ENCODE peak calls at places on chromosomes 11 and 22, in six cellular contexts. T, Y, I, J, U and G are unnamed samples.
A peak's percentile ranks its signal among the peaks of the same experiment; 100 is the strongest.

GRCh38 chr11:84218318-84218717 is 932.2 kb upstream of the CCDC90B start:
- DNase-seq in T (no peak), Y (no peak), I (no peak), J (no peak), U (no peak), G (no peak)

GRCh38 chr11:71448257-71449161 is at the start of gene DHCR7:
- DNase-seq in T (peak; percentile 89), Y (peak; percentile 97), I (peak; percentile 95), J (peak; percentile 95), U (peak; percentile 81), G (peak; percentile 92)

GRCh38 chr11:73216466-73216865 is 1.6 kb upstream of the P2RY2 start:
- DNase-seq in T (no peak), Y (no peak), I (no peak), J (no peak), U (no peak), G (no peak)

GRCh38 chr11:65503606-65503922 is 4.7 kb downstream of the MALAT1 start:
- DNase-seq in T (no peak), Y (no peak), I (no peak), J (no peak), U (no peak), G (no peak)

GRCh38 chr11:3220521-3221407 is 2.2 kb upstream of the MRGPRG start:
- DNase-seq in T (no peak), Y (no peak), I (no peak), J (no peak), U (no peak), G (no peak)

GRCh38 chr22:49664371-49664881 is 163.2 kb downstream of the BRD1 start:
- DNase-seq in T (no peak), Y (no peak), I (no peak), J (no peak), U (no peak), G (no peak)

GRCh38 chr11:93906486-93906885 is 56.1 kb upstream of the VSTM5 start:
- DNase-seq in T (no peak), Y (no peak), I (no peak), J (no peak), U (no peak), G (no peak)

GRCh38 chr11:33368931-33369330 is 111.8 kb downstream of the HIPK3 start:
- DNase-seq in T (no peak), Y (no peak), I (no peak), J (no peak), U (no peak), G (no peak)

GRCh38 chr22:25054943-25055511 is 102.5 kb downstream of the KIAA1671 start:
- DNase-seq in T (no peak), Y (no peak), I (no peak), J (no peak), U (no peak), G (no peak)

GRCh38 chr22:40411506-40411861 is 41.1 kb downstream of the SGSM3 start:
- DNase-seq in T (no peak), Y (no peak), I (no peak), J (no peak), U (no peak), G (no peak)